ENCODE peak calls at places on chromosomes 12 and 14, in six cellular contexts. One of them, this sample, is unnamed.

GRCh38 chr12:62903151-62903550 is 31.8 kb downstream of the PPM1H start:
- DNase-seq in heart right ventricle: peak; percentile 19
- DNase-seq in Calu3: no peak
- DNase-seq in GM10248: no peak
- DNase-seq in B cell: no peak
- DNase-seq in brain microvascular endothelial cell: no peak
- DNase-seq in this sample: no peak

GRCh38 chr12:12684375-12685106 is 11.4 kb downstream of the GPR19 start:
- DNase-seq in heart right ventricle: peak; percentile 26
- DNase-seq in Calu3: peak; percentile 39
- DNase-seq in GM10248: no peak
- DNase-seq in B cell: no peak
- DNase-seq in brain microvascular endothelial cell: peak; percentile 37
- DNase-seq in this sample: no peak

GRCh38 chr12:19707948-19708409 is 268.7 kb downstream of the AEBP2 start:
- DNase-seq in heart right ventricle: no peak
- DNase-seq in Calu3: no peak
- DNase-seq in GM10248: no peak
- DNase-seq in B cell: no peak
- DNase-seq in brain microvascular endothelial cell: peak; percentile 34
- DNase-seq in this sample: no peak

GRCh38 chr12:13980548-13981295 is 680 bp downstream of the GRIN2B start:
- DNase-seq in heart right ventricle: no peak
- DNase-seq in Calu3: peak; percentile 15
- DNase-seq in GM10248: no peak
- DNase-seq in B cell: peak; percentile 22
- DNase-seq in brain microvascular endothelial cell: no peak
- DNase-seq in this sample: no peak

GRCh38 chr14:68655961-68656360 is 136.9 kb downstream of the ZFP36L1 start:
- DNase-seq in heart right ventricle: no peak
- DNase-seq in Calu3: peak; percentile 45
- DNase-seq in GM10248: no peak
- DNase-seq in B cell: no peak
- DNase-seq in brain microvascular endothelial cell: no peak
- DNase-seq in this sample: no peak

GRCh38 chr14:44396226-44396625 is 110.9 kb downstream of the FSCB start:
- DNase-seq in heart right ventricle: no peak
- DNase-seq in Calu3: no peak
- DNase-seq in GM10248: no peak
- DNase-seq in B cell: no peak
- DNase-seq in brain microvascular endothelial cell: no peak
- DNase-seq in this sample: no peak

GRCh38 chr12:46450279-46450748 is 77.7 kb upstream of the SLC38A2 start:
- DNase-seq in heart right ventricle: peak; percentile 67
- DNase-seq in Calu3: peak; percentile 55
- DNase-seq in GM10248: no peak
- DNase-seq in B cell: no peak
- DNase-seq in brain microvascular endothelial cell: no peak
- DNase-seq in this sample: no peak

GRCh38 chr14:24339284-24340151 is at the start of gene RIPK3:
- DNase-seq in heart right ventricle: peak; percentile 56
- DNase-seq in Calu3: peak; percentile 60
- DNase-seq in GM10248: peak; percentile 84
- DNase-seq in B cell: peak; percentile 86
- DNase-seq in brain microvascular endothelial cell: no peak
- DNase-seq in this sample: peak; percentile 82

GRCh38 chr12:130826151-130826801 is 12.8 kb downstream of the STX2 start:
- DNase-seq in heart right ventricle: no peak
- DNase-seq in Calu3: peak; percentile 75
- DNase-seq in GM10248: peak; percentile 53
- DNase-seq in B cell: peak; percentile 68
- DNase-seq in brain microvascular endothelial cell: peak; percentile 61
- DNase-seq in this sample: peak; percentile 41

GRCh38 chr12:9065607-9065856 is 50.2 kb downstream of the A2M start:
- DNase-seq in heart right ventricle: no peak
- DNase-seq in Calu3: no peak
- DNase-seq in GM10248: no peak
- DNase-seq in B cell: no peak
- DNase-seq in brain microvascular endothelial cell: no peak
- DNase-seq in this sample: no peak

GRCh38 chr14:40417777-40418401 is 985.7 kb upstream of the FBXO33 start:
- DNase-seq in heart right ventricle: no peak
- DNase-seq in Calu3: no peak
- DNase-seq in GM10248: peak; percentile 5
- DNase-seq in B cell: no peak
- DNase-seq in brain microvascular endothelial cell: no peak
- DNase-seq in this sample: peak; percentile 9

GRCh38 chr14:75487155-75487671 is 35.1 kb upstream of the BATF start:
- DNase-seq in heart right ventricle: no peak
- DNase-seq in Calu3: peak; percentile 17
- DNase-seq in GM10248: peak; percentile 56
- DNase-seq in B cell: no peak
- DNase-seq in brain microvascular endothelial cell: no peak
- DNase-seq in this sample: no peak

GRCh38 chr12:116153983-116154382 is 123.5 kb downstream of the MED13L start:
- DNase-seq in heart right ventricle: no peak
- DNase-seq in Calu3: no peak
- DNase-seq in GM10248: no peak
- DNase-seq in B cell: no peak
- DNase-seq in brain microvascular endothelial cell: no peak
- DNase-seq in this sample: no peak

GRCh38 chr12:99495797-99496196 is 151.8 kb upstream of the GARIN6 start:
- DNase-seq in heart right ventricle: no peak
- DNase-seq in Calu3: no peak
- DNase-seq in GM10248: no peak
- DNase-seq in B cell: no peak
- DNase-seq in brain microvascular endothelial cell: no peak
- DNase-seq in this sample: no peak

GRCh38 chr12:121427556-121428055 is 27.7 kb downstream of the RNF34 start:
- DNase-seq in heart right ventricle: no peak
- DNase-seq in Calu3: no peak
- DNase-seq in GM10248: no peak
- DNase-seq in B cell: no peak
- DNase-seq in brain microvascular endothelial cell: no peak
- DNase-seq in this sample: no peak

GRCh38 chr14:23654231-23654630 is 18.1 kb downstream of the DHRS2 start:
- DNase-seq in heart right ventricle: no peak
- DNase-seq in Calu3: no peak
- DNase-seq in GM10248: no peak
- DNase-seq in B cell: no peak
- DNase-seq in brain microvascular endothelial cell: no peak
- DNase-seq in this sample: no peak

DNA sequence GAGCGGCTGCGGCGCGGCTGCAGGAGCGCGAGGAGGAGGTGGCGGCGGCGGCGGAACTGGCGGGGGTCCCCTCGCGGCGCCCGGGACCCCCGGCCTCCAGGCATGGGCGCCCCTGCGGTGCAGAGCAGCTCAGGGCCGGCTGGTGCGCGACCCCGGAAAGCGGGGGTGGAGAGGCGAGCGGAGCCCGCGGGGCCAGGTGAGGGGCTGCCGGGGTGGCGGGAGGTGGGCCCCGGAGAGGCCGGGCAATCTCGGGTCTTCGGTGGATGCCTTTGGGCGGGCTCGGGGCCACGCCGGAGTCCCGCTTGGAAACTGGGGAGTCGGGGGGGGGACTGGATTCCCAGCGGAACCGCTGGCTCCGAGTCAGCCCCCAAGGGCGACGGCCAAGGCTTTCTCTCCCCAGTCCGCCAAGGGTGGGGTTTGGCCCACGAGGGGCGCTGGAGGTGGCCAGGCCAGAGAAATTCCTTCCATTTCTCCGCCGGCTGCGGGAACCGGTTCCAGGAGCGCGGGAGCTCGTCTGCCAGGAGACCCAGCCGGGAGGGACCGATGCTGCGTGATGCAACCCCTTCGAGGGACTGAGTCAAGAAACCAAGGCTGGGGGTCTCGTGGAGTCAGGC is 13.9 kb upstream of the NR4A1 start:
- DNase-seq in heart right ventricle: peak; percentile 66
- DNase-seq in Calu3: peak; percentile 58
- DNase-seq in GM10248: no peak
- DNase-seq in B cell: no peak
- DNase-seq in brain microvascular endothelial cell: peak; percentile 22
- DNase-seq in this sample: no peak
- TF ChIP-seq CTCF in heart right ventricle: peak; percentile 34
- TF ChIP-seq CTCF in Calu3: no peak
- TF ChIP-seq CTCF in GM10248: no peak
- TF ChIP-seq CTCF in B cell: no peak
- TF ChIP-seq CTCF in brain microvascular endothelial cell: peak; percentile 40
- TF ChIP-seq CTCF in this sample: no peak

DNA sequence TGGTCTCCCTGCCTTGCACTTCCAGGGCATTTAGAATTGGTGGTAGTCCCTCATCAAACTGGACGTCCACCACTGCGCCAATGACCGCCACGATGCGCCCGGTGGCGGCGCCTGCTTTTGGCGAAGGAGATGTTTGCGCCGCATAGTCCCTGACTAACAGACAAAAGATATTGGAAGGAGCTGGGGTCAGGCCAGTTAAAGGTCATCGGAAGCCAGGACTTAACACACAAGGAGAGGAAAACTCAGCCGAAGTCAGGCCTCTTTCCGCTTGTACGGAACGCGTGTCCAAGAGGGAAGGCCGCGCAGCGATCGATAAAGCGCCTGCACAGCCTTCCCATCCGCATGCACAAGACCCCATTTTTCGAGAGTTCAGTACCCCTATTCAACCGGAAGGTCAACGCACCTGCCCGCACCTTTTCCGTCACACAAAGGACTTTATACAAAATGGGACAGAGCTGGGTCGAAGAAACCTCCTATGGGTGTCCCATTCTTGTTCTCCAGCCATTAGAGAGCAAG is 525 bp downstream of the ATP5F1B start:
- DNase-seq in heart right ventricle: peak; percentile 36
- DNase-seq in Calu3: no peak
- DNase-seq in GM10248: no peak
- DNase-seq in B cell: no peak
- DNase-seq in brain microvascular endothelial cell: no peak
- DNase-seq in this sample: no peak
- TF ChIP-seq CTCF in heart right ventricle: no peak
- TF ChIP-seq CTCF in Calu3: no peak
- TF ChIP-seq CTCF in GM10248: no peak
- TF ChIP-seq CTCF in B cell: no peak
- TF ChIP-seq CTCF in brain microvascular endothelial cell: no peak
- TF ChIP-seq CTCF in this sample: no peak

GRCh38 chr14:52068741-52069616 is at the start of gene NID2:
- DNase-seq in heart right ventricle: peak; percentile 90
- DNase-seq in Calu3: peak; percentile 19
- DNase-seq in GM10248: peak; percentile 39
- DNase-seq in B cell: peak; percentile 35
- DNase-seq in brain microvascular endothelial cell: peak; percentile 92
- DNase-seq in this sample: peak; percentile 65
- TF ChIP-seq CTCF in heart right ventricle: peak; percentile 27
- TF ChIP-seq CTCF in Calu3: no peak
- TF ChIP-seq CTCF in GM10248: no peak
- TF ChIP-seq CTCF in B cell: no peak
- TF ChIP-seq CTCF in brain microvascular endothelial cell: peak; percentile 7
- TF ChIP-seq CTCF in this sample: no peak

GRCh38 chr14:105018414-105018813 is 2.5 kb downstream of the CDCA4 start:
- DNase-seq in heart right ventricle: no peak
- DNase-seq in Calu3: no peak
- DNase-seq in GM10248: peak; percentile 3
- DNase-seq in B cell: no peak
- DNase-seq in brain microvascular endothelial cell: no peak
- DNase-seq in this sample: no peak

GRCh38 chr14:105022276-105022670 is 1.4 kb upstream of the CDCA4 start:
- DNase-seq in heart right ventricle: no peak
- DNase-seq in Calu3: no peak
- DNase-seq in GM10248: no peak
- DNase-seq in B cell: no peak
- DNase-seq in brain microvascular endothelial cell: no peak
- DNase-seq in this sample: no peak

GRCh38 chr14:105020815-105021655 is at the start of gene CDCA4:
- DNase-seq in heart right ventricle: peak; percentile 96
- DNase-seq in Calu3: peak; percentile 98
- DNase-seq in GM10248: peak; percentile 99
- DNase-seq in B cell: peak; percentile 100
- DNase-seq in brain microvascular endothelial cell: peak; percentile 93
- DNase-seq in this sample: peak; percentile 100

GRCh38 chr14:105021656-105022275 is 883 bp upstream of the CDCA4 start:
- DNase-seq in heart right ventricle: no peak
- DNase-seq in Calu3: peak; percentile 79
- DNase-seq in GM10248: no peak
- DNase-seq in B cell: no peak
- DNase-seq in brain microvascular endothelial cell: no peak
- DNase-seq in this sample: no peak

DNA sequence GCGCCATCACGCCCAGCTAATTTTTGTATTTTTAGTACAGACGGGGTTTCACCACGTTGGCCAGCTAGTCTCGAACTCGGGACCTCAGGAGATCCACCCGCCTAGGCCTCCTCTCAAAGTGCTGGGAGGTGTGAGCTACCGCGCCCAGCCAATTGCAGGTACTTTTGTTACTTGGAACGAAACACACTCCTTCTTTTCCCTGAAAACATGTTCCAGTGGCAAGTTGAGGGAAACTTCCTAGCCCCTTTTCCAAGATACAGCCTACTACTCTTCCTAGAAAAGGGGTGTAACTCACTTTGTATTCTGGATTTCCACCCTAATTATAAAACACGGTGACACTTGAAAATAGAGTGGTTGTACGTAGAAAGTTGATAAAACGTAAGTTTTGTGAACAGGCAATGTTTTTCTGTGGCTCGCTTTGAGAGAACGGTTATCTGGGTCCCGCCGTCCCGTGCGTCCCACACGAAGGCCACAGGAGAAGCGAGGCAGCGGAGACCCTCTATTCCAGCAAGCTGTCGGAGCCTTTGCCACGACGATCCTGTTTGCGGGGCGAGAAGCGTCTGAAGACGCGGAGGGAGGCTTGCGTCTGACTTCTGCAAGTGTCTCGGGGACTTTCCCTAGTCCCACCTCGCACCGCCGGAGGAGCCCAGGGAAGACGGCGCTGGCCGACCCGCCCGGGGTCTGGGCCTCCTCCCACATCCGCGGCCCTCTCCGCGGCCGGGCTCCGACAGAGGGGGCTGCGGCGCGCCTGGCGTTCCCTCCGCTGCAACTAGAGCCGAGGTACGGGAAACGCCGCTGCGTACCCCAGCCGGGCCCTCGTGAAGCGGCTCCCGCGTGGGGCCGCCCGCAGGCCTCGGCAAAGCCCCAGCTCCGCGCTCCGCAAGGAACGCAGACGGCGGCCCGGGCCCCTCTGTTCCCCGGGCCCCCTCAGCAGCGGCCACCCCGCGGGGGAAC is 745 bp downstream of the CDCA4 start:
- DNase-seq in heart right ventricle: no peak
- DNase-seq in Calu3: peak; percentile 46
- DNase-seq in GM10248: peak; percentile 57
- DNase-seq in B cell: peak; percentile 73
- DNase-seq in brain microvascular endothelial cell: peak; percentile 13
- DNase-seq in this sample: peak; percentile 66
- TF ChIP-seq CTCF in heart right ventricle: no peak
- TF ChIP-seq CTCF in Calu3: no peak
- TF ChIP-seq CTCF in GM10248: no peak
- TF ChIP-seq CTCF in B cell: no peak
- TF ChIP-seq CTCF in brain microvascular endothelial cell: peak; percentile 8
- TF ChIP-seq CTCF in this sample: no peak

DNA sequence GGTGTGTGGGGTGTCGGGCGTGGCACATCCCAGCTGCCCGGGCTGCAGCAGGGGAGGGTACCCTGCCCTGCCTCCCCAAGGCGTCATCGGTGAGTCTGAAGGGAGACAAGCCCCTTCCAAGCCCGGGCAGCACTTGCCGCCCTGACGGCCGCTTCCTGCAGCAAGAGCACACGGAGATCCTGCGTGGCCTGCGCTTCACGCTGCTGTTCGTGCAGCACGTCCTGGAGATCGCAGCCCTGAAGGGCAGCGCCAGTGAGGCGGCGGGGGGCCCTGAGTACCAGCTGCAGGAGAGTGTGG is 10.1 kb upstream of the PUS1 start:
- DNase-seq in heart right ventricle: no peak
- DNase-seq in Calu3: no peak
- DNase-seq in GM10248: no peak
- DNase-seq in B cell: no peak
- DNase-seq in brain microvascular endothelial cell: no peak
- DNase-seq in this sample: no peak
- TF ChIP-seq CTCF in heart right ventricle: no peak
- TF ChIP-seq CTCF in Calu3: no peak
- TF ChIP-seq CTCF in GM10248: no peak
- TF ChIP-seq CTCF in B cell: no peak
- TF ChIP-seq CTCF in brain microvascular endothelial cell: no peak
- TF ChIP-seq CTCF in this sample: no peak